ENCODE peak calls at places on chromosome 6, in six cellular contexts. F is T-cell, M is NCI-H1417, V is T-helper 1 cell, E is hypothalamus, T is HEK293T. O is an unnamed sample.

GRCh38 chr6:7137335-7138106 is 29.8 kb downstream of the RREB1 start:
- DNase-seq in F (peak; percentile 45), M (peak; percentile 29), V (peak; percentile 78), E (peak; percentile 17), T (peak; percentile 39), O (peak; percentile 76)

GRCh38 chr6:150068173-150068785 is 642 bp downstream of the ULBP3 start:
- DNase-seq in F (no peak), M (no peak), V (peak; percentile 7), E (no peak), T (no peak), O (no peak)

GRCh38 chr6:20892365-20892764 is 358.1 kb downstream of the CDKAL1 start:
- DNase-seq in F (no peak), M (no peak), V (no peak), E (no peak), T (no peak), O (no peak)

GRCh38 chr6:30816791-30817739 is 67.3 kb upstream of the DDR1 start:
- DNase-seq in F (no peak), M (no peak), V (peak; percentile 46), E (no peak), T (no peak), O (no peak)

GRCh38 chr6:92589970-92590369 is 829.4 kb downstream of the EPHA7 start:
- DNase-seq in F (no peak), M (no peak), V (no peak), E (no peak), T (no peak), O (peak; percentile 5)

GRCh38 chr6:1917628-1918371 is 308.1 kb downstream of the FOXC1 start:
- DNase-seq in F (no peak), M (no peak), V (peak; percentile 26), E (no peak), T (no peak), O (peak; percentile 67)

GRCh38 chr6:133467982-133468380 is 226.8 kb downstream of the EYA4 start:
- DNase-seq in F (no peak), M (no peak), V (no peak), E (no peak), T (no peak), O (no peak)

GRCh38 chr6:52077180-52077884 is 10.1 kb downstream of the PKHD1 start:
- DNase-seq in F (no peak), M (no peak), V (no peak), E (no peak), T (no peak), O (peak; percentile 83)

GRCh38 chr6:33761922-33762629 is 15.4 kb upstream of the IP6K3 start:
- DNase-seq in F (no peak), M (peak; percentile 61), V (peak; percentile 46), E (peak; percentile 32), T (peak; percentile 50), O (peak; percentile 70)

GRCh38 chr6:93021235-93021909 is 398.0 kb downstream of the EPHA7 start:
- DNase-seq in F (no peak), M (no peak), V (no peak), E (no peak), T (no peak), O (peak; percentile 66)

GRCh38 chr6:30570760-30571084 is 520 bp upstream of the ABCF1 start:
- DNase-seq in F (no peak), M (no peak), V (no peak), E (no peak), T (no peak), O (no peak)

GRCh38 chr6:2514965-2515543 is 235.7 kb downstream of the MYLK4 start:
- DNase-seq in F (no peak), M (no peak), V (no peak), E (no peak), T (no peak), O (peak; percentile 29)

GRCh38 chr6:130176378-130176777 is 46.4 kb downstream of the SAMD3 start:
- DNase-seq in F (no peak), M (no peak), V (no peak), E (no peak), T (no peak), O (no peak)

GRCh38 chr6:39062014-39062740 is 13.6 kb downstream of the GLP1R start:
- DNase-seq in F (no peak), M (no peak), V (no peak), E (no peak), T (no peak), O (peak; percentile 34)

GRCh38 chr6:37007340-37008043 is 2.0 kb downstream of the FGD2 start:
- DNase-seq in F (no peak), M (no peak), V (no peak), E (no peak), T (no peak), O (no peak)

O was measured in mesendoderm.